ENCODE peak calls at places on chromosomes 1 and 21, in eight cellular contexts. K is RWPE2, L is cardiac muscle cell, W is lower lobe of right lung, N is GM23338, J is adrenal gland, H is breast epithelium, R is tibial artery. C is an unnamed sample. For H3K36me3, the result is how much of the 10 kb centered on the place peaks cover.

GRCh38 chr1:113874017-113874879 is 2.7 kb upstream of the PTPN22 start:
- DNase-seq in K (no peak), L (peak), W (no peak), N (peak), J (no peak), H (no peak), R (no peak), C (peak)

GRCh38 chr1:95043141-95043980 is 29.4 kb downstream of the ALG14 start:
- DNase-seq in K (peak), L (peak), W (peak), N (peak), J (peak), H (peak), R (peak), C (peak)

GRCh38 chr1:40056519-40057309 is 16.2 kb downstream of the CAP1 start:
- DNase-seq in K (no peak), L (no peak), W (no peak), N (no peak), J (no peak), H (no peak), R (no peak), C (no peak)

GRCh38 chr1:69691179-69691578 is 123.5 kb downstream of the LRRC7 start:
- DNase-seq in K (no peak), L (no peak), W (no peak), N (no peak), J (no peak), H (no peak), R (no peak), C (no peak)

GRCh38 chr1:174874337-174875053 is 125.3 kb upstream of the CACYBP start:
- DNase-seq in K (no peak), L (no peak), W (no peak), N (peak), J (peak), H (no peak), R (no peak), C (peak)

GRCh38 chr1:151158311-151158710 is 1.9 kb downstream of the TNFAIP8L2 start:
- DNase-seq in K (no peak), L (no peak), W (no peak), N (no peak), J (no peak), H (no peak), R (no peak), C (no peak)

GRCh38 chr1:59138402-59138801 is 158.5 kb upstream of the FGGY start:
- DNase-seq in K (no peak), L (no peak), W (no peak), N (no peak), J (no peak), H (no peak), R (no peak), C (no peak)

GRCh38 chr1:23394664-23395063 is 25.0 kb upstream of the ZNF436 start:
- DNase-seq in K (no peak), L (peak), W (peak), N (peak), J (peak), H (peak), R (peak), C (no peak)

GRCh38 chr1:188386161-188386560 is 1557.4 kb downstream of the PLA2G4A start:
- DNase-seq in K (no peak), L (peak), W (no peak), N (no peak), J (no peak), H (no peak), R (no peak), C (no peak)

GRCh38 chr1:114135806-114136205 is 17.9 kb downstream of the SYT6 start:
- DNase-seq in K (no peak), L (no peak), W (no peak), N (no peak), J (no peak), H (no peak), R (no peak), C (no peak)

GRCh38 chr21:38477241-38477640 is 21.0 kb downstream of the ERG start:
- DNase-seq in K (no peak), L (no peak), W (no peak), N (no peak), J (no peak), H (no peak), R (no peak), C (no peak)

GRCh38 chr1:63557365-63557987 is 34.2 kb downstream of the EFCAB7 start:
- DNase-seq in K (no peak), L (peak), W (no peak), N (peak), J (peak), H (no peak), R (no peak), C (no peak)

GRCh38 chr1:205600085-205600484 is 31.7 kb downstream of the ELK4 start:
- DNase-seq in K (no peak), L (peak), W (no peak), N (no peak), J (no peak), H (no peak), R (no peak), C (no peak)

GRCh38 chr1:116001739-116002487 is 25.6 kb downstream of the SLC22A15 start:
- DNase-seq in K (no peak), L (no peak), W (no peak), N (no peak), J (peak), H (no peak), R (no peak), C (no peak)

GRCh38 chr1:150006881-150007401 is 3.6 kb downstream of the OTUD7B start:
- DNase-seq in K (no peak), L (peak), W (no peak), N (no peak), J (no peak), H (no peak), R (no peak), C (no peak)

GRCh38 chr1:26278303-26278702 is 1.6 kb upstream of the SH3BGRL3 start:
- DNase-seq in K (peak), L (peak), W (peak), N (no peak), J (no peak), H (no peak), R (peak), C (no peak)

GRCh38 chr1:26281091-26281958 is 1.4 kb downstream of the SH3BGRL3 start:
- DNase-seq in K (no peak), L (no peak), W (no peak), N (no peak), J (no peak), H (no peak), R (no peak), C (no peak)

GRCh38 chr1:26280333-26281042 is 602 bp downstream of the SH3BGRL3 start:
- DNase-seq in K (peak), L (no peak), W (no peak), N (peak), J (no peak), H (no peak), R (no peak), C (no peak)

GRCh38 chr1:26278835-26279597 is 870 bp upstream of the SH3BGRL3 start:
- DNase-seq in K (no peak), L (peak), W (no peak), N (no peak), J (peak), H (no peak), R (peak), C (no peak)

GRCh38 chr1:26279598-26280332 is at the start of gene SH3BGRL3:
- DNase-seq in K (peak), L (peak), W (peak), N (peak), J (peak), H (peak), R (peak), C (peak)
- TF ChIP-seq CTCF in K (peak), L (peak), W (peak), N (peak), J (peak), H (no peak), R (no peak), C (peak)

GRCh38 chr1:37131281-37131680 is 97.0 kb upstream of the GRIK3 start:
- DNase-seq in K (no peak), L (no peak), W (no peak), N (no peak), J (no peak), H (no peak), R (no peak), C (no peak)

GRCh38 chr1:37130221-37130948 is 96.1 kb upstream of the GRIK3 start:
- DNase-seq in K (no peak), L (no peak), W (no peak), N (no peak), J (no peak), H (no peak), R (no peak), C (no peak)

GRCh38 chr1:37127254-37127748 is 93.0 kb upstream of the GRIK3 start:
- DNase-seq in K (no peak), L (no peak), W (no peak), N (no peak), J (no peak), H (no peak), R (no peak), C (no peak)

GRCh38 chr1:37125295-37125694 is 91.0 kb upstream of the GRIK3 start:
- DNase-seq in K (no peak), L (no peak), W (no peak), N (no peak), J (no peak), H (no peak), R (no peak), C (no peak)

DNA sequence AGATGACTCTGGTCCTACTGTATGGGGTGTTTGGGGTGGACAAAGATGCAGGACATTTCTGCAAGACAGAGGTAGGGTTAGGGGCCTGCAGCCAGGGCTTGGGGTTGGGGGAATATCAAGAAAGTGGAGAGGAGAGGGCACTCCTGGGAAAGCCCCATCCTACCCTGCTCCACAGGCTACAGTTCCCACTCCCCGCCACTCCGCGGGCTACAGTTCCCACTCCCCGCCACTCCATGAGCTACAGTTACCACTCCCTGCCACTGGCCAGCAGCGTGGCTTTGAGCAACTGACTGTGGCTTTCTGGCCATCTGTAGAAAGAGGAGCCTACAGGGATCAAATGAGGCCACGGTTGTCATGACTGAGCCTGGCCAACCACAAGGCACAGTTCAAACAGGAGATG is 93.8 kb upstream of the GRIK3 start:
- DNase-seq in K (no peak), L (no peak), W (no peak), N (no peak), J (no peak), H (no peak), R (no peak), C (no peak)
- H3K36me3 ChIP-seq in K (under half), L (under half), W (under half), N (under half), J (under half), H (under half), R (under half), C (under half)

GRCh38 chr1:29481031-29481430 is 244.7 kb downstream of the PTPRU start:
- DNase-seq in K (no peak), L (no peak), W (no peak), N (no peak), J (no peak), H (no peak), R (no peak), C (no peak)

GRCh38 chr1:29475256-29475800 is 239.0 kb downstream of the PTPRU start:
- DNase-seq in K (no peak), L (no peak), W (no peak), N (no peak), J (no peak), H (no peak), R (no peak), C (no peak)

GRCh38 chr1:29482064-29482463 is 245.7 kb downstream of the PTPRU start:
- DNase-seq in K (no peak), L (no peak), W (no peak), N (no peak), J (no peak), H (no peak), R (no peak), C (no peak)

GRCh38 chr1:29478046-29478791 is 241.9 kb downstream of the PTPRU start:
- DNase-seq in K (no peak), L (no peak), W (no peak), N (peak), J (no peak), H (no peak), R (no peak), C (no peak)

GRCh38 chr1:29478879-29479278 is 242.6 kb downstream of the PTPRU start:
- DNase-seq in K (no peak), L (no peak), W (no peak), N (peak), J (no peak), H (no peak), R (no peak), C (no peak)
- H3K4me3 ChIP-seq in K (no peak), L (no peak), W (no peak), N (peak), J (no peak), H (no peak), R (no peak), C (no peak)

DNA sequence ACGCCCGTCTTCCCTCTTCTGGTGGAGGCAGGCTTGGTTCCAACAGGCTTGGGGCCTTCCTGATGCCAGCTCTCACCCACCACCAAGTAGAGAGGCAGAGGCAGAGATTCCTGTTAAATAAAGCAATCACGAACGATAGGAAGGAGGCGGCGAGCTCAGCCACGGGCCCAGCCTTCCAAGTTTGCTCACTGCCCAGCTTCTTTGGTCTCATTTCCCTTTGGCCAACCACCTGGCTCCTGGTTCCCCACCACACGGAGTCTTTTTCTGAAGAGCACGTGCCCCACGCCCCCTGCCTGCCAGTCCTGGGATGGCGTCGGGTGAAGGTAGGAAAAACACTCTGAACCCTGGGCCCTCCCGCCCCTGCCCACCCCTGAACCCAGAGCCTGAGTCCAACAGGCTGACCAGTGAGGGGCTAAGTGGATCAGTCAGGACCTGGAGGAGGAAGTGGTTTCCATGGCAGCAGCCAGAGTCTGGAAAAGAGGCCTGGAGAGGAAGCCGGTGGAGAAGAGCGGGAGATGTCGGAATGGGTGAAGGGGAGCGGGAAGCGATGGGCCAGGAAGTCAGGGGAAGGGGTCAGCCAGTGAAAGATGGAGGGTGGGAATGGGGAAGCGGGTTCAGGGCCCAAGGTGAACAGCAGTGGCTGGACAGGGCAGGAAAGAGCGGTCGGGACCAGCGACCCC is 158.2 kb upstream of the KLHDC7A start:
- DNase-seq in K (no peak), L (no peak), W (no peak), N (peak), J (no peak), H (no peak), R (no peak), C (no peak)
- TF ChIP-seq CTCF in K (peak), L (no peak), W (no peak), N (peak), J (no peak), H (no peak), R (no peak), C (peak)

GRCh38 chr1:182863940-182864339 is 24.8 kb downstream of the DHX9 start:
- DNase-seq in K (no peak), L (no peak), W (no peak), N (no peak), J (no peak), H (no peak), R (no peak), C (no peak)

GRCh38 chr1:182872881-182873280 is 33.7 kb downstream of the DHX9 start:
- DNase-seq in K (no peak), L (no peak), W (no peak), N (no peak), J (no peak), H (no peak), R (no peak), C (no peak)

DNA sequence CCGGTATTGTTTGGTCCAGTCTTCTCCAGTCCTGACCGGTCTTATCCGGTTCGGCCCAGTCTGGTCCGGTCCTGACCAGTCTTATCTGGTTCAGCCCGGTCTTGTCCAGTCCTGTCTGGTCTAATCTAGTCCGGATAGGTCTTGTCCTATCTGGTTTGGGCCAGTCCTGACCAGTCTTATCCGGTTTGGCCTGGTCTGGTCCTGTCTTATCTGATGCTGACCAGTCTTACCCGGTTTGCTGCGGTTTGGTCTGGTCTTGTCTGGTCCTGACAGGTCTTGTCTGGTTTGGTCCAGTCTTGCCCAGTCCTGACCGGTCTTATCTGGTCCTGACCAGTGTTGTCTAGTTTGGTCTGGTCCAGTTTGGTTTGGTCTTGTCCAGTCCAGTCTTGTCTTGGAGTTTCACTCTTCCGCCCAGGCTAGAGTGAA is 30.1 kb downstream of the DHX9 start:
- DNase-seq in K (no peak), L (no peak), W (no peak), N (peak), J (no peak), H (no peak), R (no peak), C (peak)
- H3K36me3 ChIP-seq in K (half or more), L (half or more), W (half or more), N (half or more), J (half or more), H (under half), R (half or more), C (under half)

DNA sequence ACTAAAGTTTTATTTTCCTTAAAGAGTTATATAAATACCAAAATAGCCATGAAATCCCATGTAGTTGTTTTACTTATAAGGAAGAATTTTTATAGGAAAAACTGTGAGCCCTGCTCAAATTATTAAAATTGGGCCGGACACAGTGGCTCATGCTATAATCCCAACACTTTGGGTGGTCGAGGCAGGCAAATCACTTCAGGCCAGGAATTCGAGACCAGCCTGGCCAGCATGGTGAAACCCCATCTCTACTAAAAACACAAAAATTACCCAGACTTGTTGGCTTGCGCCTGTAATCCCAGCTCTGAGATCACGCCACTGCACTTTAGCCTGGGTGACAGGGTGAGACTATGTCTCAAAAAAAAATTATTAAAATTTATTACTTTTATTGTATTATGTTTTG is 149.3 kb downstream of the MRPL39 start:
- DNase-seq in K (no peak), L (no peak), W (no peak), N (no peak), J (no peak), H (no peak), R (no peak), C (no peak)
- H3K4me3 ChIP-seq in K (no peak), L (no peak), W (no peak), N (no peak), J (no peak), H (no peak), R (no peak), C (no peak)

GRCh38 chr1:44828841-44829440 is 14.1 kb downstream of the PTCH2 start:
- DNase-seq in K (no peak), L (no peak), W (no peak), N (no peak), J (no peak), H (no peak), R (no peak), C (no peak)

GRCh38 chr1:44829506-44830384 is 13.3 kb downstream of the PTCH2 start:
- DNase-seq in K (no peak), L (no peak), W (no peak), N (no peak), J (no peak), H (no peak), R (no peak), C (no peak)

GRCh38 chr1:44827197-44828002 is 15.7 kb downstream of the PTCH2 start:
- DNase-seq in K (no peak), L (no peak), W (no peak), N (peak), J (no peak), H (no peak), R (no peak), C (no peak)

GRCh38 chr1:44828003-44828651 is 14.9 kb downstream of the PTCH2 start:
- DNase-seq in K (no peak), L (no peak), W (no peak), N (no peak), J (no peak), H (no peak), R (no peak), C (no peak)

DNA sequence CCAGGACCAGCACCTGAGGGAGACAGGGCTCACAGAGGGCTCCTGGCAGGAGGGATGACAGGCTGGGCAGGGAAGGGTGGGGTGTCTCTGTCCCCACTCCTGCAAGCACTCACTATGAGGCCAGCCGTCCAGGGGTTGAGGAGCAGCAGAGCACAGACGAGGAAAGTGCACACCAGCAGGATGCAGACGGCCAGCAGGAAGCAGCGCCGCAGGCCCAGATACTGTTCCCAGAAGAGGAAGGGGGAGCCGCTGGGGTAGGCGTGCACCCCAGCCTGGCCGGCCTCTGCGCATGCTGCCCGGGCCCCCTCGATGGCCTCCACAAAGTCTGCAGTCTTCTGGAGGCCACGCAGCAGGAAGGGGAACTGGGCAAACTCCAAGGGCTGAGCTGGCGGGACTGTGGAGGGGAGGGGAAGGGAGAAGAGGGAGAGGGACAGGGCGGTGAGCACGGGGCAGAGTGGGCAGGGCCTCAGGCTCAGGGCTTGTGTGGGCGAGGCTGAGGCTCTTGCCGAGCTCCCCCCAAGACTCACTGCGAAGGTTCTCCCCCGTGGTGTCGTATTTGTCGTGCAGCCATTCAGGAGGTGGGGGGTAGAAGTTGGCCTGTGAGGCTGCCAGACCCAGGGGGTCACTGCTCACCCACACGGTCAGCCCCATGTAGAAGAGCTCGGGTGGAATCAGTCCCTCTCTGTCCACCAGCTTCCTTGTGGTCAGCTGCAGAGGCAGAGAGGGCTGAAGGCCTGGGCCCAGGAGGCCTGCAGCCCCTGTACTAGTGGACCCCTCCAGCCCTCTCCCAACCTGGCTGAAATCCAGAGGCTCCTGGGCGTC is 16.5 kb downstream of the PTCH2 start:
- DNase-seq in K (no peak), L (peak), W (peak), N (no peak), J (peak), H (no peak), R (peak), C (no peak)
- TF ChIP-seq CTCF in K (no peak), L (no peak), W (no peak), N (no peak), J (no peak), H (no peak), R (no peak), C (no peak)

DNA sequence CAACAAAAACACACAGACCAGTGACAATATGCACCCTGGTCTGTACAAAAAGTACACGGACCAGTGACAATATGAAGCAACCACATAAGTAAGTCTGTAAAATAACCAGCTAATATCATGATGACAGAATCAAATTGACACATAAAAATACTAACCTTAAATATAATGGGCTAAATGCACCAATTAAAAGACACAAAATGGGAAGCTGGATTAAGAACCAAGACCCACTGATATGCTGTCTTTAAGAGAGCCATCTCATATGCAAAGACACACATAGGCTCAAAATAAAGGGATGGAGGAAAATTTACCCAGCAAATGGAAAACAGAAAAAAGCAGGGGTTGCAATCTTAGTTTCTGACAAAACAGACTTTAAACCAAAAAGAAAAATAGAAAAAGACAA is 70.4 kb upstream of the VCAM1 start:
- DNase-seq in K (no peak), L (no peak), W (no peak), N (no peak), J (no peak), H (no peak), R (no peak), C (no peak)
- H3K36me3 ChIP-seq in K (under half), L (under half), W (under half), N (under half), J (under half), H (under half), R (under half), C (under half)